ENCODE peak calls at places on chromosomes 2 and 18, in eight cellular contexts. V is A549, W is B cell, G is HepG2, J is suprapubic skin, A is GM20000, O is mammary epithelial cell, Q is endothelial cell. U is an unnamed sample.

GRCh38 chr18:11570770-11571169 is 38.6 kb upstream of the SLC35G4 start:
- DNase-seq in Q (no peak), W (no peak), G (no peak), J (no peak), V (no peak), A (no peak), O (no peak), U (peak; percentile 24)

GRCh38 chr2:170396799-170397459 is 219.0 kb downstream of the MYO3B start:
- DNase-seq in V (no peak), A (peak; percentile 11), W (no peak), G (peak; percentile 43), O (no peak), Q (no peak), J (no peak), U (no peak)

GRCh38 chr2:29009711-29010677 is 28.9 kb downstream of the TOGARAM2 start:
- DNase-seq in G (no peak), J (no peak), Q (no peak), O (no peak), V (no peak), W (no peak), A (no peak), U (peak; percentile 64)

GRCh38 chr2:223090081-223090480 is 38.1 kb downstream of the KCNE4 start:
- DNase-seq in O (no peak), A (no peak), Q (no peak), G (no peak), J (no peak), V (no peak), W (no peak), U (no peak)

GRCh38 chr2:160747771-160748170 is 254.2 kb upstream of the RBMS1 start:
- DNase-seq in J (no peak), A (no peak), V (peak; percentile 13), Q (no peak), O (peak; percentile 64), G (no peak), W (no peak), U (no peak)

GRCh38 chr2:181741756-181742155 is 61.4 kb upstream of the NEUROD1 start:
- DNase-seq in O (peak; percentile 77), G (no peak), J (no peak), W (no peak), A (no peak), Q (no peak), V (no peak), U (no peak)

GRCh38 chr18:36706313-36706881 is 122.4 kb downstream of the TPGS2 start:
- DNase-seq in V (no peak), G (no peak), A (no peak), O (no peak), J (no peak), W (no peak), Q (no peak), U (no peak)

GRCh38 chr18:30288662-30289414 is 753.7 kb downstream of the DSC3 start:
- DNase-seq in J (no peak), V (no peak), G (no peak), W (no peak), Q (no peak), A (no peak), O (no peak), U (no peak)

GRCh38 chr2:11657195-11657594 is 12.8 kb downstream of the NTSR2 start:
- DNase-seq in W (no peak), V (no peak), A (no peak), J (no peak), Q (no peak), G (no peak), O (no peak), U (no peak)

GRCh38 chr2:122338000-122338399 is 582.5 kb downstream of the TSN start:
- DNase-seq in G (no peak), Q (no peak), V (no peak), O (no peak), W (no peak), A (no peak), J (no peak), U (no peak)
- TF ChIP-seq CTCF in G (no peak), Q (peak; percentile 14), V (no peak), O (no peak), W (no peak), A (no peak), J (no peak), U (no peak)

GRCh38 chr2:206212673-206213513 is 53.2 kb downstream of the EEF1B2 start:
- DNase-seq in Q (no peak), J (no peak), O (peak; percentile 43), W (no peak), A (no peak), V (no peak), G (no peak), U (no peak)
- TF ChIP-seq CTCF in Q (peak; percentile 23), J (no peak), O (no peak), W (no peak), A (no peak), V (no peak), G (no peak), U (no peak)

GRCh38 chr2:227774011-227774624 is 28.4 kb downstream of the SCYGR8 start:
- DNase-seq in G (peak; percentile 69), Q (no peak), J (no peak), V (no peak), W (no peak), O (no peak), A (peak; percentile 32), U (peak; percentile 30)
- TF ChIP-seq CTCF in G (peak; percentile 76), Q (peak; percentile 55), J (no peak), V (peak; percentile 37), W (no peak), O (no peak), A (peak; percentile 13), U (peak; percentile 46)

GRCh38 chr2:30862054-30862651 is 54.9 kb upstream of the CAPN13 start:
- DNase-seq in O (peak; percentile 61), J (no peak), W (peak; percentile 46), Q (peak; percentile 70), V (peak; percentile 59), G (peak; percentile 79), A (peak; percentile 62), U (peak; percentile 71)
- TF ChIP-seq CTCF in O (peak; percentile 84), J (no peak), W (peak; percentile 86), Q (peak; percentile 82), V (peak; percentile 96), G (peak; percentile 62), A (peak; percentile 55), U (peak; percentile 92)

GRCh38 chr2:120991401-120991800 is 255.7 kb downstream of the GLI2 start:
- DNase-seq in V (no peak), A (no peak), J (no peak), W (no peak), G (no peak), O (no peak), Q (no peak), U (no peak)
- TF ChIP-seq CTCF in V (no peak), A (no peak), J (no peak), W (no peak), G (no peak), O (no peak), Q (no peak), U (no peak)

GRCh38 chr2:21228041-21228895 is 104.5 kb downstream of the TDRD15 start:
- DNase-seq in Q (peak; percentile 17), J (no peak), A (no peak), W (no peak), O (no peak), G (peak; percentile 23), V (no peak), U (no peak)
- TF ChIP-seq CTCF in Q (no peak), J (no peak), A (no peak), W (no peak), O (no peak), G (no peak), V (no peak), U (no peak)

DNA sequence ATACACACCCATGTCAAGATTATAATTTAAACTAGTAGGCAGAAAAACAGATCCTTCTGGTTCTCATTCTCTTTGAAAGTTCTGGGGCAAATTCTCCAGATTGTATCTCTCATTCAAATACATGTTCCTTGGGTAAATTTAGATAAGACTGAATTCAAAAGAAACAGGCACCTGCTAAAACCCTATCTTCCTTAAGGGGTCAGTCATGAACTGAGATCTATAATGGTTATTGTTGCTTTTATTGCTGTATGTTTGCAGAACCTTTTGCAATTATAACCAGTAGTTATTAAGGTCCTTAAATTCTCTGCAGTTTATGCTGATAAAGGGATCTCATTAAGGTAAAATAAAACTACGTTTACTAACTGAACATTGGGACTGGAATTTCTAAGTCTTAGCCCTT is 83.5 kb downstream of the MYO5B start:
- DNase-seq in G (no peak), O (no peak), V (no peak), W (no peak), J (no peak), A (no peak), Q (no peak), U (no peak)
- TF ChIP-seq CTCF in G (no peak), O (peak; percentile 30), V (no peak), W (no peak), J (no peak), A (peak; percentile 2), Q (no peak), U (no peak)

DNA sequence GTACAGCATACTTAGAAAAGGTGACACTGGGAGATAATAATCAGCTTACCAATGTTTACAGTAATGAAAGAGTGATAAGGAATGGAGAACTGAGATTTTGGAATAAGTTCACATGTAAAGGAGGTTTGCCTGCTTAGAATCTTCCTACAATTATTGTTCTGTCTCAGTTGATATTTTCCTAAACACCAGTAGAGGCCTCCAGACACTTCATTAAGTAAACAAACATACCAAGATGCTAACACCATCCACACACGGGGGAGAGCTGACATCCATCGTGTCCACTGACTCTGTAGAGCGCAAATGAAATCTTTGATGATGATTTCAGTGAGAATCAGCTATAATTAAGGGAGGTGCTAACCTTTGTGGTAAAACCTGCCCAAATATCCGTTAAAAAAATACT is 211.7 kb upstream of the MMADHC start:
- DNase-seq in W (no peak), G (no peak), Q (no peak), O (peak; percentile 16), J (no peak), A (no peak), V (no peak), U (no peak)
- TF ChIP-seq CTCF in W (no peak), G (no peak), Q (no peak), O (peak; percentile 33), J (no peak), A (no peak), V (peak; percentile 55), U (no peak)

U was measured in activated CD8-positive, alpha-beta T cell treated with anti-CD3 and anti-CD28 coated beads for 36 hours.